ENCODE peak calls at places on chromosome 12, in seven cellular contexts. One of them, this sample, is unnamed.

GRCh38 chr12:29743072-29743471 is 40.7 kb downstream of the TMTC1 start:
- DNase-seq in right lobe of liver: no peak
- DNase-seq in testis: no peak
- DNase-seq in NCI-H1092 treated with DMSO at 0.1 percent for 48 hours: no peak
- DNase-seq in lower leg skin: no peak
- DNase-seq in activated CD4-positive, alpha-beta T cell treated with anti-CD3 and anti-CD28 coated beads, Interleukin-2, amount 10 ng/mL, durations not matched to agents 7 days and 5 days: no peak
- DNase-seq in stimulated activated CD8-positive, alpha-beta memory T cell treated with anti-CD3 and anti-CD28 coated beads, Interleukin-7, amount 100 ng/mL, for 1 hour: no peak
- DNase-seq in this sample: no peak

GRCh38 chr12:78290606-78291345 is 460.1 kb downstream of the NAV3 start:
- DNase-seq in right lobe of liver: no peak
- DNase-seq in testis: no peak
- DNase-seq in NCI-H1092 treated with DMSO at 0.1 percent for 48 hours: no peak
- DNase-seq in lower leg skin: no peak
- DNase-seq in activated CD4-positive, alpha-beta T cell treated with anti-CD3 and anti-CD28 coated beads, Interleukin-2, amount 10 ng/mL, durations not matched to agents 7 days and 5 days: no peak
- DNase-seq in stimulated activated CD8-positive, alpha-beta memory T cell treated with anti-CD3 and anti-CD28 coated beads, Interleukin-7, amount 100 ng/mL, for 1 hour: no peak
- DNase-seq in this sample: peak

GRCh38 chr12:104664368-104664767 is 207.6 kb downstream of the CHST11 start:
- DNase-seq in right lobe of liver: no peak
- DNase-seq in testis: peak
- DNase-seq in NCI-H1092 treated with DMSO at 0.1 percent for 48 hours: no peak
- DNase-seq in lower leg skin: peak
- DNase-seq in activated CD4-positive, alpha-beta T cell treated with anti-CD3 and anti-CD28 coated beads, Interleukin-2, amount 10 ng/mL, durations not matched to agents 7 days and 5 days: no peak
- DNase-seq in stimulated activated CD8-positive, alpha-beta memory T cell treated with anti-CD3 and anti-CD28 coated beads, Interleukin-7, amount 100 ng/mL, for 1 hour: no peak
- DNase-seq in this sample: no peak

GRCh38 chr12:130068741-130069140 is 93.5 kb upstream of the FZD10 start:
- DNase-seq in right lobe of liver: no peak
- DNase-seq in testis: no peak
- DNase-seq in NCI-H1092 treated with DMSO at 0.1 percent for 48 hours: no peak
- DNase-seq in lower leg skin: no peak
- DNase-seq in activated CD4-positive, alpha-beta T cell treated with anti-CD3 and anti-CD28 coated beads, Interleukin-2, amount 10 ng/mL, durations not matched to agents 7 days and 5 days: no peak
- DNase-seq in stimulated activated CD8-positive, alpha-beta memory T cell treated with anti-CD3 and anti-CD28 coated beads, Interleukin-7, amount 100 ng/mL, for 1 hour: no peak
- DNase-seq in this sample: no peak

GRCh38 chr12:107914460-107914977 is 140.0 kb downstream of the ASCL4 start:
- DNase-seq in right lobe of liver: no peak
- DNase-seq in testis: no peak
- DNase-seq in NCI-H1092 treated with DMSO at 0.1 percent for 48 hours: no peak
- DNase-seq in lower leg skin: no peak
- DNase-seq in activated CD4-positive, alpha-beta T cell treated with anti-CD3 and anti-CD28 coated beads, Interleukin-2, amount 10 ng/mL, durations not matched to agents 7 days and 5 days: no peak
- DNase-seq in stimulated activated CD8-positive, alpha-beta memory T cell treated with anti-CD3 and anti-CD28 coated beads, Interleukin-7, amount 100 ng/mL, for 1 hour: no peak
- DNase-seq in this sample: no peak

GRCh38 chr12:25245491-25245890 is 5.2 kb downstream of the KRAS start:
- DNase-seq in right lobe of liver: no peak
- DNase-seq in testis: no peak
- DNase-seq in NCI-H1092 treated with DMSO at 0.1 percent for 48 hours: no peak
- DNase-seq in lower leg skin: no peak
- DNase-seq in activated CD4-positive, alpha-beta T cell treated with anti-CD3 and anti-CD28 coated beads, Interleukin-2, amount 10 ng/mL, durations not matched to agents 7 days and 5 days: no peak
- DNase-seq in stimulated activated CD8-positive, alpha-beta memory T cell treated with anti-CD3 and anti-CD28 coated beads, Interleukin-7, amount 100 ng/mL, for 1 hour: no peak
- DNase-seq in this sample: no peak

GRCh38 chr12:48036818-48037217 is 32.5 kb upstream of the COL2A1 start:
- DNase-seq in right lobe of liver: no peak
- DNase-seq in testis: no peak
- DNase-seq in NCI-H1092 treated with DMSO at 0.1 percent for 48 hours: no peak
- DNase-seq in lower leg skin: no peak
- DNase-seq in activated CD4-positive, alpha-beta T cell treated with anti-CD3 and anti-CD28 coated beads, Interleukin-2, amount 10 ng/mL, durations not matched to agents 7 days and 5 days: no peak
- DNase-seq in stimulated activated CD8-positive, alpha-beta memory T cell treated with anti-CD3 and anti-CD28 coated beads, Interleukin-7, amount 100 ng/mL, for 1 hour: no peak
- DNase-seq in this sample: no peak

GRCh38 chr12:54759751-54760150 is 94.6 kb upstream of the MUCL1 start:
- DNase-seq in right lobe of liver: no peak
- DNase-seq in testis: peak
- DNase-seq in NCI-H1092 treated with DMSO at 0.1 percent for 48 hours: peak
- DNase-seq in lower leg skin: no peak
- DNase-seq in activated CD4-positive, alpha-beta T cell treated with anti-CD3 and anti-CD28 coated beads, Interleukin-2, amount 10 ng/mL, durations not matched to agents 7 days and 5 days: peak
- DNase-seq in stimulated activated CD8-positive, alpha-beta memory T cell treated with anti-CD3 and anti-CD28 coated beads, Interleukin-7, amount 100 ng/mL, for 1 hour: no peak
- DNase-seq in this sample: no peak

GRCh38 chr12:49947593-49948226 is 2.8 kb upstream of the AQP2 start:
- DNase-seq in right lobe of liver: no peak
- DNase-seq in testis: no peak
- DNase-seq in NCI-H1092 treated with DMSO at 0.1 percent for 48 hours: no peak
- DNase-seq in lower leg skin: no peak
- DNase-seq in activated CD4-positive, alpha-beta T cell treated with anti-CD3 and anti-CD28 coated beads, Interleukin-2, amount 10 ng/mL, durations not matched to agents 7 days and 5 days: no peak
- DNase-seq in stimulated activated CD8-positive, alpha-beta memory T cell treated with anti-CD3 and anti-CD28 coated beads, Interleukin-7, amount 100 ng/mL, for 1 hour: no peak
- DNase-seq in this sample: no peak

GRCh38 chr12:113384778-113385177 is 18.9 kb downstream of the SDS start:
- DNase-seq in right lobe of liver: no peak
- DNase-seq in testis: no peak
- DNase-seq in NCI-H1092 treated with DMSO at 0.1 percent for 48 hours: no peak
- DNase-seq in lower leg skin: no peak
- DNase-seq in activated CD4-positive, alpha-beta T cell treated with anti-CD3 and anti-CD28 coated beads, Interleukin-2, amount 10 ng/mL, durations not matched to agents 7 days and 5 days: no peak
- DNase-seq in stimulated activated CD8-positive, alpha-beta memory T cell treated with anti-CD3 and anti-CD28 coated beads, Interleukin-7, amount 100 ng/mL, for 1 hour: no peak
- DNase-seq in this sample: no peak

GRCh38 chr12:115232455-115233156 is 548.6 kb upstream of the TBX3 start:
- DNase-seq in right lobe of liver: no peak
- DNase-seq in testis: no peak
- DNase-seq in NCI-H1092 treated with DMSO at 0.1 percent for 48 hours: no peak
- DNase-seq in lower leg skin: no peak
- DNase-seq in activated CD4-positive, alpha-beta T cell treated with anti-CD3 and anti-CD28 coated beads, Interleukin-2, amount 10 ng/mL, durations not matched to agents 7 days and 5 days: no peak
- DNase-seq in stimulated activated CD8-positive, alpha-beta memory T cell treated with anti-CD3 and anti-CD28 coated beads, Interleukin-7, amount 100 ng/mL, for 1 hour: no peak
- DNase-seq in this sample: no peak

GRCh38 chr12:85065816-85066482 is 29.8 kb downstream of the LRRIQ1 start:
- DNase-seq in right lobe of liver: no peak
- DNase-seq in testis: no peak
- DNase-seq in NCI-H1092 treated with DMSO at 0.1 percent for 48 hours: no peak
- DNase-seq in lower leg skin: no peak
- DNase-seq in activated CD4-positive, alpha-beta T cell treated with anti-CD3 and anti-CD28 coated beads, Interleukin-2, amount 10 ng/mL, durations not matched to agents 7 days and 5 days: no peak
- DNase-seq in stimulated activated CD8-positive, alpha-beta memory T cell treated with anti-CD3 and anti-CD28 coated beads, Interleukin-7, amount 100 ng/mL, for 1 hour: no peak
- DNase-seq in this sample: peak

This sample was measured in fibroblast of the conjunctiva.